ENCODE peak calls at places on chromosomes 3 and 15, in five cellular contexts. One of them, this sample, is unnamed.

GRCh38 chr3:187456268-187456667 is 88.1 kb downstream of the RTP4 start:
- DNase-seq in stimulated activated CD4-positive, alpha-beta T cell treated with anti-CD3 and anti-CD28 coated beads, Interleukin-1b, Interleukin-23, amount 100 ng/mL, for 1 hour: no peak
- DNase-seq in EL: no peak
- DNase-seq in pons: peak; percentile 69
- DNase-seq in iPS-NIHi11: no peak
- DNase-seq in this sample: no peak

GRCh38 chr3:172279191-172279640 is 169.0 kb downstream of the GHSR start:
- DNase-seq in stimulated activated CD4-positive, alpha-beta T cell treated with anti-CD3 and anti-CD28 coated beads, Interleukin-1b, Interleukin-23, amount 100 ng/mL, for 1 hour: no peak
- DNase-seq in EL: peak; percentile 22
- DNase-seq in pons: peak; percentile 12
- DNase-seq in iPS-NIHi11: no peak
- DNase-seq in this sample: no peak

GRCh38 chr3:126439968-126440708 is 35.6 kb downstream of the ZXDC start:
- DNase-seq in stimulated activated CD4-positive, alpha-beta T cell treated with anti-CD3 and anti-CD28 coated beads, Interleukin-1b, Interleukin-23, amount 100 ng/mL, for 1 hour: no peak
- DNase-seq in EL: no peak
- DNase-seq in pons: no peak
- DNase-seq in iPS-NIHi11: no peak
- DNase-seq in this sample: no peak

GRCh38 chr15:74131618-74132191 is 1.3 kb downstream of the ISLR2 start:
- DNase-seq in stimulated activated CD4-positive, alpha-beta T cell treated with anti-CD3 and anti-CD28 coated beads, Interleukin-1b, Interleukin-23, amount 100 ng/mL, for 1 hour: no peak
- DNase-seq in EL: no peak
- DNase-seq in pons: no peak
- DNase-seq in iPS-NIHi11: no peak
- DNase-seq in this sample: no peak

GRCh38 chr3:153927107-153927506 is 194.1 kb upstream of the ARHGEF26 start:
- DNase-seq in stimulated activated CD4-positive, alpha-beta T cell treated with anti-CD3 and anti-CD28 coated beads, Interleukin-1b, Interleukin-23, amount 100 ng/mL, for 1 hour: no peak
- DNase-seq in EL: peak; percentile 47
- DNase-seq in pons: peak; percentile 60
- DNase-seq in iPS-NIHi11: no peak
- DNase-seq in this sample: no peak

GRCh38 chr3:44966795-44967278 is 9.1 kb downstream of the ZDHHC3 start:
- DNase-seq in stimulated activated CD4-positive, alpha-beta T cell treated with anti-CD3 and anti-CD28 coated beads, Interleukin-1b, Interleukin-23, amount 100 ng/mL, for 1 hour: no peak
- DNase-seq in EL: no peak
- DNase-seq in pons: no peak
- DNase-seq in iPS-NIHi11: no peak
- DNase-seq in this sample: no peak

GRCh38 chr3:126345231-126345630 is 12.0 kb downstream of the KLF15 start:
- DNase-seq in stimulated activated CD4-positive, alpha-beta T cell treated with anti-CD3 and anti-CD28 coated beads, Interleukin-1b, Interleukin-23, amount 100 ng/mL, for 1 hour: no peak
- DNase-seq in EL: no peak
- DNase-seq in pons: no peak
- DNase-seq in iPS-NIHi11: no peak
- DNase-seq in this sample: no peak

GRCh38 chr3:134058728-134059601 is 29.2 kb upstream of the SLCO2A1 start:
- DNase-seq in stimulated activated CD4-positive, alpha-beta T cell treated with anti-CD3 and anti-CD28 coated beads, Interleukin-1b, Interleukin-23, amount 100 ng/mL, for 1 hour: no peak
- DNase-seq in EL: no peak
- DNase-seq in pons: no peak
- DNase-seq in iPS-NIHi11: no peak
- DNase-seq in this sample: no peak

GRCh38 chr3:105811518-105812193 is 57.2 kb downstream of the CBLB start:
- DNase-seq in stimulated activated CD4-positive, alpha-beta T cell treated with anti-CD3 and anti-CD28 coated beads, Interleukin-1b, Interleukin-23, amount 100 ng/mL, for 1 hour: no peak
- DNase-seq in EL: no peak
- DNase-seq in pons: no peak
- DNase-seq in iPS-NIHi11: no peak
- DNase-seq in this sample: no peak

GRCh38 chr3:79368403-79368802 is 399.4 kb downstream of the ROBO1 start:
- DNase-seq in stimulated activated CD4-positive, alpha-beta T cell treated with anti-CD3 and anti-CD28 coated beads, Interleukin-1b, Interleukin-23, amount 100 ng/mL, for 1 hour: no peak
- DNase-seq in EL: peak; percentile 17
- DNase-seq in pons: no peak
- DNase-seq in iPS-NIHi11: no peak
- DNase-seq in this sample: no peak

This sample was measured in nephron progenitor cell.